ENCODE peak calls at places on chromosomes 16 and 17, in four cellular contexts. E is ascending aorta, N is iPS-NIHi11, W is T-helper 2 cell. L is an unnamed sample.

GRCh38 chr17:27609606-27610303 is 21.2 kb upstream of the LGALS9 start:
- DNase-seq in E (no peak), N (peak; percentile 53), W (no peak), L (no peak)

GRCh38 chr16:89009343-89010209 is 32.6 kb upstream of the CBFA2T3 start:
- DNase-seq in E (no peak), N (peak; percentile 81), W (no peak), L (no peak)

GRCh38 chr16:54936086-54936978 is 5.7 kb downstream of the IRX5 start:
- DNase-seq in E (no peak), N (no peak), W (no peak), L (no peak)

GRCh38 chr16:8621572-8622314 is at the start of gene METTL22:
- DNase-seq in E (peak; percentile 50), N (peak; percentile 100), W (peak; percentile 88), L (peak; percentile 41)

GRCh38 chr17:20223808-20224328 is 214.7 kb downstream of the SPECC1 start:
- DNase-seq in E (no peak), N (no peak), W (no peak), L (no peak)

GRCh38 chr17:40524243-40524965 is 23.0 kb upstream of the TNS4 start:
- DNase-seq in E (no peak), N (no peak), W (no peak), L (no peak)

GRCh38 chr16:46801428-46802049 is 29.4 kb downstream of the C16orf87 start:
- DNase-seq in E (no peak), N (peak; percentile 22), W (no peak), L (no peak)

GRCh38 chr17:68172461-68172954 is 75.3 kb upstream of the AMZ2 start:
- DNase-seq in E (no peak), N (peak; percentile 57), W (peak; percentile 67), L (peak; percentile 7)

GRCh38 chr16:19375561-19376158 is 42.0 kb upstream of the TMC5 start:
- DNase-seq in E (no peak), N (peak; percentile 81), W (no peak), L (peak; percentile 17)

GRCh38 chr17:8479431-8479947 is 43.8 kb downstream of the NDEL1 start:
- DNase-seq in E (no peak), N (no peak), W (no peak), L (no peak)

GRCh38 chr17:48290378-48290777 is 139.6 kb downstream of the SKAP1 start:
- DNase-seq in E (no peak), N (no peak), W (no peak), L (no peak)

GRCh38 chr17:51588063-51588462 is 327.7 kb downstream of the UTP18 start:
- DNase-seq in E (no peak), N (no peak), W (no peak), L (no peak)

GRCh38 chr17:28407130-28407973 is 1.3 kb upstream of the SLC46A1 start:
- DNase-seq in E (no peak), N (peak; percentile 65), W (no peak), L (no peak)

GRCh38 chr16:715448-716249 is 731 bp downstream of the METRN start:
- DNase-seq in E (no peak), N (peak; percentile 61), W (no peak), L (no peak)

L was measured in pulmonary artery endothelial cell.